ENCODE peak calls at places on chromosomes 11 and 22, in seven cellular contexts. I is AG04450, S is head of caudate nucleus, L is fibroblast of villous mesenchyme, O is T-cell, H is H1, J is T-helper 17 cell. Y is an unnamed sample.

GRCh38 chr11:72308226-72309073 is 64.5 kb upstream of the PHOX2A start:
- DNase-seq in I (peak), S (peak), L (peak), O (no peak), H (no peak), J (no peak), Y (peak)

GRCh38 chr22:29635734-29636357 is 32.4 kb downstream of the NF2 start:
- DNase-seq in I (no peak), S (no peak), L (peak), O (no peak), H (no peak), J (no peak), Y (no peak)

GRCh38 chr11:68584097-68584496 is 100.2 kb upstream of the GAL start:
- DNase-seq in I (no peak), S (peak), L (no peak), O (peak), H (peak), J (peak), Y (no peak)

GRCh38 chr11:78417175-78417887 is at the start of gene GAB2:
- DNase-seq in I (no peak), S (no peak), L (no peak), O (peak), H (no peak), J (peak), Y (no peak)

GRCh38 chr11:109109916-109110315 is 312.1 kb upstream of the C11orf87 start:
- DNase-seq in I (no peak), S (no peak), L (no peak), O (no peak), H (no peak), J (no peak), Y (no peak)

GRCh38 chr11:117193130-117194020 is 5.8 kb upstream of the TAGLN start:
- DNase-seq in I (no peak), S (no peak), L (no peak), O (no peak), H (no peak), J (no peak), Y (peak)

GRCh38 chr11:48093795-48094642 is 113.7 kb downstream of the PTPRJ start:
- DNase-seq in I (no peak), S (no peak), L (peak), O (no peak), H (no peak), J (no peak), Y (no peak)

GRCh38 chr22:44583076-44583760 is 85.2 kb upstream of the RTL6 start:
- DNase-seq in I (no peak), S (no peak), L (no peak), O (no peak), H (no peak), J (peak), Y (peak)

GRCh38 chr11:64342869-64343739 is 3.1 kb downstream of the CCDC88B start:
- DNase-seq in I (no peak), S (no peak), L (no peak), O (no peak), H (no peak), J (no peak), Y (peak)

GRCh38 chr11:94897330-94897768 is 76.0 kb downstream of the CWC15 start:
- DNase-seq in I (no peak), S (peak), L (peak), O (peak), H (no peak), J (no peak), Y (no peak)

GRCh38 chr11:66365711-66366619 is 5.6 kb downstream of the SLC29A2 start:
- DNase-seq in I (no peak), S (no peak), L (no peak), O (no peak), H (no peak), J (no peak), Y (peak)